ENCODE peak calls at places on chromosomes 5 and 9, in six cellular contexts. One of them, this sample, is unnamed.

GRCh38 chr5:139752506-139753350 is 42.9 kb upstream of the PSD2 start:
- DNase-seq in GM13977: no peak
- DNase-seq in fibroblast of lung: peak
- DNase-seq in stimulated activated CD4-positive, alpha-beta T cell treated with anti-CD3 and anti-CD28 coated beads, Interleukin-12 subunit alpha, Interleukin-12 subunit beta, amount 100 ng/mL, for 48 hours: no peak
- DNase-seq in ELR: peak
- DNase-seq in putamen: no peak
- DNase-seq in this sample: peak

GRCh38 chr5:160064979-160065619 is 54.2 kb downstream of the PWWP2A start:
- DNase-seq in GM13977: no peak
- DNase-seq in stimulated activated CD4-positive, alpha-beta T cell treated with anti-CD3 and anti-CD28 coated beads, Interleukin-12 subunit alpha, Interleukin-12 subunit beta, amount 100 ng/mL, for 48 hours: no peak
- DNase-seq in fibroblast of lung: no peak
- DNase-seq in putamen: no peak
- DNase-seq in ELR: no peak
- DNase-seq in this sample: no peak

GRCh38 chr9:135573124-135573523 is 11.6 kb downstream of the PAEP start:
- DNase-seq in putamen: no peak
- DNase-seq in ELR: no peak
- DNase-seq in fibroblast of lung: no peak
- DNase-seq in GM13977: no peak
- DNase-seq in stimulated activated CD4-positive, alpha-beta T cell treated with anti-CD3 and anti-CD28 coated beads, Interleukin-12 subunit alpha, Interleukin-12 subunit beta, amount 100 ng/mL, for 48 hours: no peak
- DNase-seq in this sample: no peak

GRCh38 chr5:177123789-177124485 is 9.6 kb upstream of the NSD1 start:
- DNase-seq in ELR: no peak
- DNase-seq in stimulated activated CD4-positive, alpha-beta T cell treated with anti-CD3 and anti-CD28 coated beads, Interleukin-12 subunit alpha, Interleukin-12 subunit beta, amount 100 ng/mL, for 48 hours: no peak
- DNase-seq in GM13977: no peak
- DNase-seq in putamen: no peak
- DNase-seq in fibroblast of lung: no peak
- DNase-seq in this sample: no peak

GRCh38 chr9:69040646-69041045 is 5.1 kb downstream of the FXN start:
- DNase-seq in fibroblast of lung: no peak
- DNase-seq in putamen: no peak
- DNase-seq in GM13977: no peak
- DNase-seq in ELR: no peak
- DNase-seq in stimulated activated CD4-positive, alpha-beta T cell treated with anti-CD3 and anti-CD28 coated beads, Interleukin-12 subunit alpha, Interleukin-12 subunit beta, amount 100 ng/mL, for 48 hours: no peak
- DNase-seq in this sample: no peak

GRCh38 chr5:142428036-142428772 is 103.4 kb upstream of the SPRY4 start:
- DNase-seq in putamen: no peak
- DNase-seq in fibroblast of lung: no peak
- DNase-seq in stimulated activated CD4-positive, alpha-beta T cell treated with anti-CD3 and anti-CD28 coated beads, Interleukin-12 subunit alpha, Interleukin-12 subunit beta, amount 100 ng/mL, for 48 hours: no peak
- DNase-seq in ELR: no peak
- DNase-seq in GM13977: no peak
- DNase-seq in this sample: no peak

GRCh38 chr5:176739461-176740051 is 70.8 kb upstream of the UNC5A start:
- DNase-seq in GM13977: peak
- DNase-seq in ELR: no peak
- DNase-seq in stimulated activated CD4-positive, alpha-beta T cell treated with anti-CD3 and anti-CD28 coated beads, Interleukin-12 subunit alpha, Interleukin-12 subunit beta, amount 100 ng/mL, for 48 hours: no peak
- DNase-seq in fibroblast of lung: no peak
- DNase-seq in putamen: no peak
- DNase-seq in this sample: no peak

GRCh38 chr5:134568761-134569725 is 43.6 kb downstream of the JADE2 start:
- DNase-seq in fibroblast of lung: peak
- DNase-seq in GM13977: no peak
- DNase-seq in ELR: peak
- DNase-seq in stimulated activated CD4-positive, alpha-beta T cell treated with anti-CD3 and anti-CD28 coated beads, Interleukin-12 subunit alpha, Interleukin-12 subunit beta, amount 100 ng/mL, for 48 hours: no peak
- DNase-seq in putamen: peak
- DNase-seq in this sample: peak

GRCh38 chr5:52799358-52799982 is 11.8 kb downstream of the ITGA1 start:
- DNase-seq in fibroblast of lung: peak
- DNase-seq in putamen: no peak
- DNase-seq in stimulated activated CD4-positive, alpha-beta T cell treated with anti-CD3 and anti-CD28 coated beads, Interleukin-12 subunit alpha, Interleukin-12 subunit beta, amount 100 ng/mL, for 48 hours: peak
- DNase-seq in GM13977: no peak
- DNase-seq in ELR: peak
- DNase-seq in this sample: peak

GRCh38 chr9:17800397-17800796 is 221.5 kb downstream of the SH3GL2 start:
- DNase-seq in putamen: no peak
- DNase-seq in stimulated activated CD4-positive, alpha-beta T cell treated with anti-CD3 and anti-CD28 coated beads, Interleukin-12 subunit alpha, Interleukin-12 subunit beta, amount 100 ng/mL, for 48 hours: no peak
- DNase-seq in GM13977: no peak
- DNase-seq in fibroblast of lung: no peak
- DNase-seq in ELR: no peak
- DNase-seq in this sample: no peak

GRCh38 chr9:121026768-121027167 is 23.3 kb downstream of the C5 start:
- DNase-seq in GM13977: no peak
- DNase-seq in fibroblast of lung: no peak
- DNase-seq in ELR: no peak
- DNase-seq in stimulated activated CD4-positive, alpha-beta T cell treated with anti-CD3 and anti-CD28 coated beads, Interleukin-12 subunit alpha, Interleukin-12 subunit beta, amount 100 ng/mL, for 48 hours: no peak
- DNase-seq in putamen: no peak
- DNase-seq in this sample: no peak

GRCh38 chr5:126837907-126838539 is 61.1 kb downstream of the LMNB1 start:
- DNase-seq in fibroblast of lung: no peak
- DNase-seq in GM13977: no peak
- DNase-seq in stimulated activated CD4-positive, alpha-beta T cell treated with anti-CD3 and anti-CD28 coated beads, Interleukin-12 subunit alpha, Interleukin-12 subunit beta, amount 100 ng/mL, for 48 hours: no peak
- DNase-seq in putamen: no peak
- DNase-seq in ELR: no peak
- DNase-seq in this sample: no peak

GRCh38 chr5:139494832-139495231 is 12.3 kb upstream of the STING1 start:
- DNase-seq in stimulated activated CD4-positive, alpha-beta T cell treated with anti-CD3 and anti-CD28 coated beads, Interleukin-12 subunit alpha, Interleukin-12 subunit beta, amount 100 ng/mL, for 48 hours: no peak
- DNase-seq in fibroblast of lung: peak
- DNase-seq in putamen: no peak
- DNase-seq in GM13977: no peak
- DNase-seq in ELR: peak
- DNase-seq in this sample: peak

GRCh38 chr5:131466171-131466766 is 168.8 kb downstream of the RAPGEF6 start:
- DNase-seq in ELR: peak
- DNase-seq in putamen: no peak
- DNase-seq in fibroblast of lung: peak
- DNase-seq in GM13977: no peak
- DNase-seq in stimulated activated CD4-positive, alpha-beta T cell treated with anti-CD3 and anti-CD28 coated beads, Interleukin-12 subunit alpha, Interleukin-12 subunit beta, amount 100 ng/mL, for 48 hours: peak
- DNase-seq in this sample: peak

GRCh38 chr5:55440188-55440646 is 94.5 kb downstream of the PLPP1 start:
- DNase-seq in ELR: peak
- DNase-seq in stimulated activated CD4-positive, alpha-beta T cell treated with anti-CD3 and anti-CD28 coated beads, Interleukin-12 subunit alpha, Interleukin-12 subunit beta, amount 100 ng/mL, for 48 hours: peak
- DNase-seq in putamen: no peak
- DNase-seq in fibroblast of lung: peak
- DNase-seq in GM13977: no peak
- DNase-seq in this sample: no peak

GRCh38 chr9:70499621-70500020 is 85.2 kb upstream of the KLF9 start:
- DNase-seq in putamen: no peak
- DNase-seq in stimulated activated CD4-positive, alpha-beta T cell treated with anti-CD3 and anti-CD28 coated beads, Interleukin-12 subunit alpha, Interleukin-12 subunit beta, amount 100 ng/mL, for 48 hours: no peak
- DNase-seq in fibroblast of lung: no peak
- DNase-seq in GM13977: no peak
- DNase-seq in ELR: no peak
- DNase-seq in this sample: no peak

GRCh38 chr9:35060548-35061207 is 11.7 kb downstream of the VCP start:
- DNase-seq in stimulated activated CD4-positive, alpha-beta T cell treated with anti-CD3 and anti-CD28 coated beads, Interleukin-12 subunit alpha, Interleukin-12 subunit beta, amount 100 ng/mL, for 48 hours: no peak
- DNase-seq in GM13977: no peak
- DNase-seq in fibroblast of lung: no peak
- DNase-seq in ELR: no peak
- DNase-seq in putamen: no peak
- DNase-seq in this sample: no peak

GRCh38 chr5:14342306-14342705 is 199.2 kb downstream of the TRIO start:
- DNase-seq in putamen: no peak
- DNase-seq in stimulated activated CD4-positive, alpha-beta T cell treated with anti-CD3 and anti-CD28 coated beads, Interleukin-12 subunit alpha, Interleukin-12 subunit beta, amount 100 ng/mL, for 48 hours: no peak
- DNase-seq in GM13977: no peak
- DNase-seq in fibroblast of lung: peak
- DNase-seq in ELR: peak
- DNase-seq in this sample: no peak

GRCh38 chr9:101487443-101487855 is 46.2 kb upstream of the RNF20 start:
- DNase-seq in GM13977: no peak
- DNase-seq in stimulated activated CD4-positive, alpha-beta T cell treated with anti-CD3 and anti-CD28 coated beads, Interleukin-12 subunit alpha, Interleukin-12 subunit beta, amount 100 ng/mL, for 48 hours: no peak
- DNase-seq in ELR: peak
- DNase-seq in putamen: no peak
- DNase-seq in fibroblast of lung: no peak
- DNase-seq in this sample: no peak

GRCh38 chr9:15485836-15486678 is 24.7 kb downstream of the PSIP1 start:
- DNase-seq in fibroblast of lung: no peak
- DNase-seq in ELR: peak
- DNase-seq in GM13977: no peak
- DNase-seq in putamen: no peak
- DNase-seq in stimulated activated CD4-positive, alpha-beta T cell treated with anti-CD3 and anti-CD28 coated beads, Interleukin-12 subunit alpha, Interleukin-12 subunit beta, amount 100 ng/mL, for 48 hours: no peak
- DNase-seq in this sample: no peak

GRCh38 chr9:2066312-2067273 is 51.4 kb downstream of the SMARCA2 start:
- DNase-seq in GM13977: no peak
- DNase-seq in stimulated activated CD4-positive, alpha-beta T cell treated with anti-CD3 and anti-CD28 coated beads, Interleukin-12 subunit alpha, Interleukin-12 subunit beta, amount 100 ng/mL, for 48 hours: no peak
- DNase-seq in fibroblast of lung: peak
- DNase-seq in putamen: no peak
- DNase-seq in ELR: peak
- DNase-seq in this sample: no peak

GRCh38 chr5:173065155-173065554 is 9.0 kb downstream of the CREBRF start:
- DNase-seq in GM13977: no peak
- DNase-seq in putamen: no peak
- DNase-seq in stimulated activated CD4-positive, alpha-beta T cell treated with anti-CD3 and anti-CD28 coated beads, Interleukin-12 subunit alpha, Interleukin-12 subunit beta, amount 100 ng/mL, for 48 hours: no peak
- DNase-seq in fibroblast of lung: no peak
- DNase-seq in ELR: no peak
- DNase-seq in this sample: no peak

GRCh38 chr5:58073246-58073645 is 386.6 kb downstream of the PLK2 start:
- DNase-seq in putamen: no peak
- DNase-seq in GM13977: no peak
- DNase-seq in stimulated activated CD4-positive, alpha-beta T cell treated with anti-CD3 and anti-CD28 coated beads, Interleukin-12 subunit alpha, Interleukin-12 subunit beta, amount 100 ng/mL, for 48 hours: no peak
- DNase-seq in ELR: no peak
- DNase-seq in fibroblast of lung: no peak
- DNase-seq in this sample: no peak

GRCh38 chr9:137758067-137758466 is 119.5 kb upstream of the CACNA1B start:
- DNase-seq in ELR: no peak
- DNase-seq in GM13977: no peak
- DNase-seq in putamen: no peak
- DNase-seq in fibroblast of lung: no peak
- DNase-seq in stimulated activated CD4-positive, alpha-beta T cell treated with anti-CD3 and anti-CD28 coated beads, Interleukin-12 subunit alpha, Interleukin-12 subunit beta, amount 100 ng/mL, for 48 hours: no peak
- DNase-seq in this sample: no peak

GRCh38 chr9:71121275-71122168 is at the start of gene TRPM3:
- DNase-seq in stimulated activated CD4-positive, alpha-beta T cell treated with anti-CD3 and anti-CD28 coated beads, Interleukin-12 subunit alpha, Interleukin-12 subunit beta, amount 100 ng/mL, for 48 hours: no peak
- DNase-seq in putamen: peak
- DNase-seq in ELR: no peak
- DNase-seq in GM13977: no peak
- DNase-seq in fibroblast of lung: no peak
- DNase-seq in this sample: no peak

GRCh38 chr9:85137606-85138150 is 468.1 kb downstream of the NTRK2 start:
- DNase-seq in putamen: no peak
- DNase-seq in fibroblast of lung: no peak
- DNase-seq in stimulated activated CD4-positive, alpha-beta T cell treated with anti-CD3 and anti-CD28 coated beads, Interleukin-12 subunit alpha, Interleukin-12 subunit beta, amount 100 ng/mL, for 48 hours: no peak
- DNase-seq in GM13977: no peak
- DNase-seq in ELR: no peak
- DNase-seq in this sample: no peak

GRCh38 chr5:172648008-172648359 is 6.9 kb downstream of the NEURL1B start:
- DNase-seq in stimulated activated CD4-positive, alpha-beta T cell treated with anti-CD3 and anti-CD28 coated beads, Interleukin-12 subunit alpha, Interleukin-12 subunit beta, amount 100 ng/mL, for 48 hours: no peak
- DNase-seq in fibroblast of lung: no peak
- DNase-seq in putamen: no peak
- DNase-seq in GM13977: no peak
- DNase-seq in ELR: no peak
- DNase-seq in this sample: peak

GRCh38 chr5:74630387-74631087 is 10.0 kb downstream of the ENC1 start:
- DNase-seq in putamen: no peak
- DNase-seq in fibroblast of lung: peak
- DNase-seq in stimulated activated CD4-positive, alpha-beta T cell treated with anti-CD3 and anti-CD28 coated beads, Interleukin-12 subunit alpha, Interleukin-12 subunit beta, amount 100 ng/mL, for 48 hours: no peak
- DNase-seq in ELR: peak
- DNase-seq in GM13977: no peak
- DNase-seq in this sample: peak

GRCh38 chr5:148343049-148343413 is 7.7 kb downstream of the SPINK9 start:
- DNase-seq in stimulated activated CD4-positive, alpha-beta T cell treated with anti-CD3 and anti-CD28 coated beads, Interleukin-12 subunit alpha, Interleukin-12 subunit beta, amount 100 ng/mL, for 48 hours: no peak
- DNase-seq in putamen: no peak
- DNase-seq in fibroblast of lung: no peak
- DNase-seq in GM13977: no peak
- DNase-seq in ELR: peak
- DNase-seq in this sample: no peak

GRCh38 chr9:23543420-23543819 is 282.6 kb downstream of the ELAVL2 start:
- DNase-seq in ELR: no peak
- DNase-seq in fibroblast of lung: peak
- DNase-seq in stimulated activated CD4-positive, alpha-beta T cell treated with anti-CD3 and anti-CD28 coated beads, Interleukin-12 subunit alpha, Interleukin-12 subunit beta, amount 100 ng/mL, for 48 hours: no peak
- DNase-seq in putamen: no peak
- DNase-seq in GM13977: no peak
- DNase-seq in this sample: peak

GRCh38 chr9:131037336-131038255 is 28.6 kb downstream of the LAMC3 start:
- DNase-seq in ELR: no peak
- DNase-seq in stimulated activated CD4-positive, alpha-beta T cell treated with anti-CD3 and anti-CD28 coated beads, Interleukin-12 subunit alpha, Interleukin-12 subunit beta, amount 100 ng/mL, for 48 hours: no peak
- DNase-seq in GM13977: peak
- DNase-seq in fibroblast of lung: no peak
- DNase-seq in putamen: no peak
- DNase-seq in this sample: no peak

GRCh38 chr5:142922223-142922952 is 152.2 kb downstream of the ARHGAP26 start:
- DNase-seq in stimulated activated CD4-positive, alpha-beta T cell treated with anti-CD3 and anti-CD28 coated beads, Interleukin-12 subunit alpha, Interleukin-12 subunit beta, amount 100 ng/mL, for 48 hours: no peak
- DNase-seq in GM13977: peak
- DNase-seq in fibroblast of lung: peak
- DNase-seq in putamen: peak
- DNase-seq in ELR: peak
- DNase-seq in this sample: peak

This sample was measured in NCI-H226.